ENCODE peak calls at places on chromosomes 16 and 17, in ten cellular contexts. L is cardiac fibroblast, N is choroid plexus epithelial cell, I is bronchial epithelial cell, W is neural progenitor cell, S is stomach, K is fibroblast of the aortic adventitia, M is lower lobe of right lung, F is endothelial cell, P is left ventricle myocardium inferior. G is an unnamed sample.

GRCh38 chr17:45896803-45897693 is 2.7 kb downstream of the MAPT start:
- DNase-seq in L (no peak), N (no peak), I (no peak), W (peak; percentile 59), S (no peak), K (no peak), M (no peak), F (no peak), P (no peak), G (no peak)

GRCh38 chr17:43723697-43724359 is 34.8 kb downstream of the SOST start:
- DNase-seq in L (peak; percentile 63), N (peak; percentile 72), I (peak; percentile 68), W (no peak), S (no peak), K (peak; percentile 66), M (no peak), F (no peak), P (no peak), G (no peak)

GRCh38 chr17:59840329-59840907 is 52.3 kb downstream of the TUBD1 start:
- DNase-seq in L (peak; percentile 74), N (peak; percentile 71), I (peak; percentile 57), W (peak; percentile 45), S (no peak), K (peak; percentile 68), M (no peak), F (no peak), P (no peak), G (no peak)

GRCh38 chr17:10385871-10386270 is 13.1 kb upstream of the MYH13 start:
- DNase-seq in L (no peak), N (no peak), I (no peak), W (no peak), S (no peak), K (no peak), M (no peak), F (no peak), P (no peak), G (no peak)

GRCh38 chr16:5058476-5058875 is 7.3 kb downstream of the C16orf89 start:
- DNase-seq in L (peak; percentile 30), N (peak; percentile 47), I (no peak), W (peak; percentile 87), S (no peak), K (no peak), M (no peak), F (peak; percentile 72), P (no peak), G (no peak)

GRCh38 chr17:64777413-64778101 is 115.5 kb upstream of the SMURF2 start:
- DNase-seq in L (no peak), N (no peak), I (no peak), W (peak; percentile 57), S (no peak), K (peak; percentile 10), M (peak; percentile 66), F (no peak), P (peak; percentile 54), G (no peak)

GRCh38 chr17:71527311-71527710 is 593.5 kb upstream of the SOX9 start:
- DNase-seq in L (no peak), N (peak; percentile 58), I (peak; percentile 76), W (no peak), S (no peak), K (no peak), M (no peak), F (no peak), P (no peak), G (no peak)

GRCh38 chr17:31144427-31144826 is 49.6 kb downstream of the NF1 start:
- DNase-seq in L (no peak), N (no peak), I (no peak), W (peak; percentile 50), S (no peak), K (no peak), M (no peak), F (no peak), P (no peak), G (no peak)

GRCh38 chr17:80892019-80892855 is 99.4 kb upstream of the CHMP6 start:
- DNase-seq in L (peak; percentile 98), N (peak; percentile 99), I (peak; percentile 98), W (no peak), S (no peak), K (peak; percentile 92), M (peak; percentile 66), F (no peak), P (peak; percentile 73), G (no peak)

GRCh38 chr17:61463068-61463980 is 11.1 kb downstream of the TBX4 start:
- DNase-seq in L (no peak), N (no peak), I (no peak), W (no peak), S (no peak), K (no peak), M (no peak), F (no peak), P (no peak), G (no peak)
- TF ChIP-seq CTCF in L (peak; percentile 6), N (peak; percentile 42), I (no peak), W (peak; percentile 39), S (no peak), K (no peak), M (no peak), F (no peak), P (no peak), G (peak; percentile 10)

GRCh38 chr17:83180264-83180995 is 101.0 kb downstream of the METRNL start:
- DNase-seq in L (no peak), N (no peak), I (no peak), W (no peak), S (no peak), K (no peak), M (no peak), F (no peak), P (no peak), G (no peak)

GRCh38 chr17:83178533-83179201 is 99.3 kb downstream of the METRNL start:
- DNase-seq in L (no peak), N (no peak), I (no peak), W (peak; percentile 16), S (no peak), K (no peak), M (no peak), F (no peak), P (no peak), G (no peak)

GRCh38 chr17:83180996-83181481 is 101.6 kb downstream of the METRNL start:
- DNase-seq in L (no peak), N (no peak), I (no peak), W (no peak), S (no peak), K (no peak), M (no peak), F (no peak), P (no peak), G (no peak)

GRCh38 chr17:83179378-83179777 is 100.0 kb downstream of the METRNL start:
- DNase-seq in L (no peak), N (no peak), I (no peak), W (no peak), S (no peak), K (no peak), M (no peak), F (no peak), P (no peak), G (peak; percentile 2)

DNA sequence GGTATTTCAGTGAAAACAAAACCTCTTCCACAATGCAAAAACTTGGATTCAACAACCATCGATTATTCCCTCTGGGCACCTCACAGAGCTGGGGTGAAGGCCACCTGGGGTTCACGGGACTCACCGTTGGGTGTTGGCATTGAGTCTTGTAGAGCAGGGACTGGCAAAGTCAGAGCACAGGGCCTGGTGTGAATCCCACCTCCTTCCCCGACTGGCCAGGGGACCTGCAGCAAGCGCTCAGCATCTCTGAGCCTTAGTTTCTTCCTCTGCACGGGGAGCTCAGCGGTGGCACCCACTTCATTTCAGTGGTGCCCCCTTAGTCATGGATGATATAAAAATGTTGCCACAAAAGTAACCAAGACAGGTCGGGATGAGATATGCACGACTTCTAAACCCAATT is 100.4 kb downstream of the METRNL start:
- DNase-seq in L (no peak), N (no peak), I (no peak), W (no peak), S (no peak), K (no peak), M (no peak), F (no peak), P (no peak), G (no peak)
- TF ChIP-seq CTCF in L (no peak), N (no peak), I (no peak), W (no peak), S (no peak), K (no peak), M (no peak), F (no peak), P (no peak), G (no peak)

DNA sequence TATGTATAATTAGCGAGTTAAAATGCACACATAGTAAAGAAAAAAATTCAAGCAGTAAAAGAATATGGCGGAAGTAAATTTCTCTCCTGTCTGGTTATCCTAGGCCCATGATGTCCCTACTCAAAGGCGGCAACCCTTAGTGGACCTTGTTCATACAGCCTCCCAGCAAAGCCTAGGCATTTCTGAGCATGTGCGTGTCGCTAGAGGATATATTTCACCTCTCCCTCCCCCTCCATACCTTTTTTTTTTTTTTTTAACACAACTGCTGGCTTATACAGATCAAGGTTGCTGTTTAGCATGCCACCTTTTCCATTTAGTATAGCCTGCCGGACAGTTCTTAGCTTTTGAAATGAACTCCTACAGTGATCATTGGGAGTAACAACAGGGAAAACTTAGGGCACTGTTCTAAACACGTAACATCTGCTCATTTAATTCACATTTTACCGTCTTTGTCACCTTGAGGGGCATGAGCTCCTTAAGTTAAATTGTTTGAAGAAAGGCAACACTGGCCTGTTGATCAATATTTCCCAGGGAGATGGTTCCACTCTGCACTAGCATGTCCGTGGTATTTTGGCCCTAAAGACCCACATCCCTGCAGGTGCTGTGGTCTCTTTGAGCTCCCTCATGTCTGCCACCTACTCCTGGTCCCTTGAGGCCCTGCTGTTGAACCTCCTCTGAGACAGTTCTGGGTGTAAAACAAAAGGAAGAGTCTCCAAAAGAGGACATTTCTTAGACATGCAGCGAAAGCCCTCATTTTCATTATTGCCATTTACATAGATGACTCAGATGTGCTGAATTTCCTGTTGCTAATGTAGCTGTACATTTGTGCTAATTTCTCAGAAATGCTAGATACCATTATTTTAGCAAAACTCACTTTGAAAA is 4.1 kb upstream of the TNFRSF13B start:
- DNase-seq in L (no peak), N (peak; percentile 19), I (no peak), W (no peak), S (no peak), K (no peak), M (no peak), F (no peak), P (no peak), G (peak; percentile 87)
- TF ChIP-seq CTCF in L (no peak), N (no peak), I (no peak), W (no peak), S (no peak), K (no peak), M (no peak), F (no peak), P (no peak), G (no peak)

GRCh38 chr17:33647976-33648375 is 354.9 kb upstream of the ASIC2 start:
- DNase-seq in L (no peak), N (peak; percentile 29), I (peak; percentile 15), W (peak; percentile 63), S (no peak), K (no peak), M (no peak), F (peak; percentile 16), P (no peak), G (no peak)
- TF ChIP-seq CTCF in L (peak; percentile 22), N (peak; percentile 52), I (peak; percentile 63), W (peak; percentile 72), S (no peak), K (no peak), M (peak; percentile 45), F (peak; percentile 40), P (peak; percentile 54), G (peak; percentile 51)

DNA sequence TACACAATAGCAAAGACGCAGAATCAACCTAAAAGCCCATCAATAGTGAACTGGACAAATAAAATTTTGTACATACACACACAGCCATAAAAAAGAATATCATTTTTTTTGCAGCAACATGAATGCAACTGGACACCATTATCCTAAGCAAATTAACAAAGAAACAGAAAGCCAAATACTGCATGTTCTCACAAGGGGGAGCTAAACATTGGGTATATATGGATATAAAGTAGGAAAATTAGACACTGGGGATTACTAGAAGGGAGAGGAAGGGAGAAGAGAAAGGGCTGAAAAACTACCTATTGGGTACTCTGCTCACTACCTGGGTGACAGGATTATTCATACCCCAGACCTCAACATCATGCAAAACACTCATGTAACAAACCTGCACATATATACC is 28.2 kb downstream of the ADAMTS18 start:
- DNase-seq in L (no peak), N (peak; percentile 61), I (peak; percentile 7), W (no peak), S (no peak), K (no peak), M (no peak), F (no peak), P (no peak), G (no peak)
- TF ChIP-seq CTCF in L (peak; percentile 41), N (peak; percentile 65), I (peak; percentile 5), W (peak; percentile 49), S (no peak), K (no peak), M (no peak), F (no peak), P (no peak), G (peak; percentile 34)

G was measured in DND-41.